ENCODE peak calls at places on chromosomes 4 and X, in nine cellular contexts. One of them, this sample, is unnamed.

GRCh38 chrX:126770179-126770578 is 49.4 kb upstream of the PRR32 start:
- DNase-seq in ascending aorta: no peak
- DNase-seq in heart right ventricle: no peak
- DNase-seq in A549: peak; percentile 27
- DNase-seq in mucosa of descending colon: no peak
- DNase-seq in GM12865: peak; percentile 0
- DNase-seq in AG09309: no peak
- DNase-seq in WTC11: no peak
- DNase-seq in H9: no peak
- DNase-seq in this sample: peak; percentile 17

GRCh38 chrX:46686003-46686645 is 72.8 kb downstream of the SLC9A7 start:
- DNase-seq in ascending aorta: peak; percentile 67
- DNase-seq in heart right ventricle: no peak
- DNase-seq in A549: peak; percentile 35
- DNase-seq in mucosa of descending colon: no peak
- DNase-seq in GM12865: peak; percentile 59
- DNase-seq in AG09309: no peak
- DNase-seq in WTC11: peak; percentile 22
- DNase-seq in H9: peak; percentile 32
- DNase-seq in this sample: peak; percentile 11

GRCh38 chr4:177442623-177443155 is 452 bp upstream of the AGA start:
- DNase-seq in ascending aorta: no peak
- DNase-seq in heart right ventricle: no peak
- DNase-seq in A549: peak; percentile 14
- DNase-seq in mucosa of descending colon: no peak
- DNase-seq in GM12865: peak; percentile 59
- DNase-seq in AG09309: no peak
- DNase-seq in WTC11: no peak
- DNase-seq in H9: no peak
- DNase-seq in this sample: peak; percentile 4

GRCh38 chr4:66095065-66095464 is 424.8 kb upstream of the EPHA5 start:
- DNase-seq in ascending aorta: no peak
- DNase-seq in heart right ventricle: no peak
- DNase-seq in A549: no peak
- DNase-seq in mucosa of descending colon: no peak
- DNase-seq in GM12865: no peak
- DNase-seq in AG09309: no peak
- DNase-seq in WTC11: no peak
- DNase-seq in H9: no peak
- DNase-seq in this sample: no peak

GRCh38 chr4:34920032-34920431 is 1324.3 kb downstream of the ARAP2 start:
- DNase-seq in ascending aorta: no peak
- DNase-seq in heart right ventricle: no peak
- DNase-seq in A549: no peak
- DNase-seq in mucosa of descending colon: no peak
- DNase-seq in GM12865: no peak
- DNase-seq in AG09309: no peak
- DNase-seq in WTC11: no peak
- DNase-seq in H9: no peak
- DNase-seq in this sample: no peak

GRCh38 chrX:39859991-39860861 is 237.5 kb downstream of the BCOR start:
- DNase-seq in ascending aorta: no peak
- DNase-seq in heart right ventricle: no peak
- DNase-seq in A549: peak; percentile 65
- DNase-seq in mucosa of descending colon: peak; percentile 28
- DNase-seq in GM12865: peak; percentile 90
- DNase-seq in AG09309: no peak
- DNase-seq in WTC11: peak; percentile 31
- DNase-seq in H9: peak; percentile 87
- DNase-seq in this sample: no peak

GRCh38 chrX:22171287-22172060 is 101.2 kb upstream of the CBLL2 start:
- DNase-seq in ascending aorta: no peak
- DNase-seq in heart right ventricle: no peak
- DNase-seq in A549: no peak
- DNase-seq in mucosa of descending colon: no peak
- DNase-seq in GM12865: no peak
- DNase-seq in AG09309: no peak
- DNase-seq in WTC11: no peak
- DNase-seq in H9: no peak
- DNase-seq in this sample: no peak

GRCh38 chr4:67915400-67915966 is 31.7 kb upstream of the TMPRSS11D start:
- DNase-seq in ascending aorta: no peak
- DNase-seq in heart right ventricle: no peak
- DNase-seq in A549: no peak
- DNase-seq in mucosa of descending colon: no peak
- DNase-seq in GM12865: no peak
- DNase-seq in AG09309: no peak
- DNase-seq in WTC11: no peak
- DNase-seq in H9: no peak
- DNase-seq in this sample: no peak

GRCh38 chr4:41644288-41644914 is 104.1 kb downstream of the PHOX2B start:
- DNase-seq in ascending aorta: peak; percentile 86
- DNase-seq in heart right ventricle: peak; percentile 82
- DNase-seq in A549: peak; percentile 31
- DNase-seq in mucosa of descending colon: peak; percentile 83
- DNase-seq in GM12865: peak; percentile 3
- DNase-seq in AG09309: no peak
- DNase-seq in WTC11: peak; percentile 94
- DNase-seq in H9: peak; percentile 93
- DNase-seq in this sample: peak; percentile 93

GRCh38 chrX:153353416-153353815 is 19.5 kb downstream of the ZNF275 start:
- DNase-seq in ascending aorta: no peak
- DNase-seq in heart right ventricle: no peak
- DNase-seq in A549: no peak
- DNase-seq in mucosa of descending colon: no peak
- DNase-seq in GM12865: no peak
- DNase-seq in AG09309: no peak
- DNase-seq in WTC11: peak; percentile 19
- DNase-seq in H9: peak; percentile 49
- DNase-seq in this sample: no peak

DNA sequence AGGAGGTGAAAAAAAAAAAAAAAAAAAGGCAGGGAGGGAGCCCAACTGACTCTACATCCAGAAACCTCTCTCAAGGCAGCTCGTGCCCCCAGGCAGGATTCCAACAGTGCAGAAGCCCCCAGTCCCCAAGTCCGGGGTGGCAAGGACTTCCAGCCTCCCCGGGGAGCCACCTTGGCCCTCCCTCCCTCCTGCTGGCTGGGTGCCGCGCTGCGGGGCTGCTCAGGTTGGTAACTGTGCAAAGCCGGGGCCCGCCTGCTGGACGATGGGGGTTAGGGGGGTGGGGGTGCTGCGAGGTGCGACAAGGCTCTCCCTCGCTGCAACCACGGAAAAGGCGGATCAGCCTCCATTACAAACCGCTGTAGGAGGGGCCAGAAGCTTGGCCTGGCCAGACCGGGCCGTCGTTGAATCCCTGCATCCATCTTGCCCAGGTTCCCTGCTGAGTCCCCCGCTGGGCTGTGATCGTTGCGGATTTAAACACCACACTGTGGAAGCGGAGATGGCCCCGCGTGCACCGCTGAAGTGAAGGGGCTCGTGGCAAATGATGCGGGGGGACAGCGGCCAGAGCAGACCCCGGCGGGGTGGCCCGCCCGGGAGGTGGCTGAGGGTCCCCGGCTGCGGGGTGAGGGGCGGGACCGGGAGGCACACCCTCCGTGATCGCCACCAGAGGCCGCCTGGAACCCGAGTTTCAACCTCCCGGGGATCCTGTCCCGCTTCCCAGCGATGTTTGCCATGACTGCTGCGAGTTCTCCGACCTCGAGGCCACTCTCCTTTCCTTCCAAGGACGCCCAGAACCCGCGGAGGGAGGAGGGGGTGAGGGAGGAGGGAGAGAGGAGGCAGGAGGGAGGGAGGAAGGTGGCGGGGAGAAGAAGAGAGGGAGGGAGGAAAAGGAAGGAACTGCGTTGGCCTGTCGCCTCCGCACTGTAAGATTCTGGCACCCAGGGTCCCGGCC is 58.0 kb upstream of the DDX3X start:
- DNase-seq in ascending aorta: peak; percentile 70
- DNase-seq in heart right ventricle: peak; percentile 66
- DNase-seq in A549: peak; percentile 81
- DNase-seq in mucosa of descending colon: peak; percentile 71
- DNase-seq in GM12865: peak; percentile 50
- DNase-seq in AG09309: no peak
- DNase-seq in WTC11: peak; percentile 54
- DNase-seq in H9: peak; percentile 69
- DNase-seq in this sample: peak; percentile 61
- TF ChIP-seq CTCF in ascending aorta: peak; percentile 9
- TF ChIP-seq CTCF in heart right ventricle: peak; percentile 11
- TF ChIP-seq CTCF in A549: peak; percentile 60
- TF ChIP-seq CTCF in mucosa of descending colon: no peak
- TF ChIP-seq CTCF in GM12865: peak; percentile 51
- TF ChIP-seq CTCF in AG09309: peak; percentile 57
- TF ChIP-seq CTCF in WTC11: no peak
- TF ChIP-seq CTCF in H9: peak; percentile 44
- TF ChIP-seq CTCF in this sample: no peak

DNA sequence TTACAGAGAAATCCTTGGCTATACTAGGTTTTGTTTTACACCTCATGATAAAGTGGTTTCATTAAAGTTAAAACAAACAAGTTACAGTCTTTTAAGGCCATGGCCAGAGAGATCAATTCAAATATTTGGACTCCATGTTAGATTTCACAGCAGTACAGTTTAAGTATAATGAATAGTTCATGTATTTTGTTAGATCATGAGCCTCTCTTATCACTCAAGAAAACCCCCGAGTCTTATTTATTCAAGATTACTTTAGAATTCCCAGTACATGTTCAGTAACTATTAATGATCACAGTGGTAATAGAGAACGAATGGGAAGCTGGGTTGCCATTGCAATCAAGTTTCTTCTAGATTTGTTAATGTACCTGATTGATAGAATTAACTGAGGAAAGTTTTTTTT is 15.2 kb downstream of the PDLIM5 start:
- DNase-seq in ascending aorta: no peak
- DNase-seq in heart right ventricle: no peak
- DNase-seq in A549: no peak
- DNase-seq in mucosa of descending colon: no peak
- DNase-seq in GM12865: no peak
- DNase-seq in AG09309: no peak
- DNase-seq in WTC11: no peak
- DNase-seq in H9: no peak
- DNase-seq in this sample: no peak
- TF ChIP-seq CTCF in ascending aorta: no peak
- TF ChIP-seq CTCF in heart right ventricle: no peak
- TF ChIP-seq CTCF in A549: no peak
- TF ChIP-seq CTCF in mucosa of descending colon: no peak
- TF ChIP-seq CTCF in GM12865: no peak
- TF ChIP-seq CTCF in AG09309: no peak
- TF ChIP-seq CTCF in WTC11: no peak
- TF ChIP-seq CTCF in H9: no peak
- TF ChIP-seq CTCF in this sample: no peak

DNA sequence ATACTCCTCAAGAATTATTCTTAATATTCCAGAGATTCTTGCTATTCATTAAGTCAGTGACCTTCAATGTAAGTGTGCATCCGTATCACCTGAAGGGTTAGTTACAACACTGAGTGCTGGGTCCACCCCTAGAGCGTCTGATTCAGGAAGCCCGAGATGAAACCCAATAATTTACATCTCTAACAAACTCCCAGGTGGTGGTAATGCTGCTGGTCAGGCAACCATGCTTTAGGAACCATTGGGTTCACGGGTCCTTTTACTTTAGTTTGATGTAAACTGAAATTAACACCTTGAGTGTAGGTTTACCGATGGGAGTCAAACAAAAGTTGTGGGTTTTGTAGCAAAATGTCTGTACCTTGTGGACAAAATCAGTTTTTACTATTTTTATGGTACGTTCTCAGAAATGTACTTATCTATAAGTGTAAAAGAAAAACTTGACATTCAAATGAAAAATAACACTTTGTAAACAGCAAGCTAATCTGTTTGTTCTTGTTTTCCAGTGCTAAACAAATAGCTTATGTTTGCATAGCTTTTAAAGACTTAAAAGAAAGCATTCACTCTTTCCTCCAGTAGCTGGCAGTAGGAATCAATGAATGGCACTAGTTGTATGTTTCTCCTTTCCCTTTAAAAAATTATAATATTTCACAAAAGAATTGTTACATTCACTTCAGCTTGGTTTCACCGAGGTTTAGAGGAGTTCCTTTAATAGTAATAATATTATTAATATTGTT is 32.7 kb downstream of the ACE2 start:
- DNase-seq in ascending aorta: no peak
- DNase-seq in heart right ventricle: no peak
- DNase-seq in A549: peak; percentile 9
- DNase-seq in mucosa of descending colon: no peak
- DNase-seq in GM12865: no peak
- DNase-seq in AG09309: no peak
- DNase-seq in WTC11: no peak
- DNase-seq in H9: no peak
- DNase-seq in this sample: no peak
- TF ChIP-seq CTCF in ascending aorta: no peak
- TF ChIP-seq CTCF in heart right ventricle: no peak
- TF ChIP-seq CTCF in A549: peak; percentile 41
- TF ChIP-seq CTCF in mucosa of descending colon: no peak
- TF ChIP-seq CTCF in GM12865: no peak
- TF ChIP-seq CTCF in AG09309: peak; percentile 38
- TF ChIP-seq CTCF in WTC11: no peak
- TF ChIP-seq CTCF in H9: peak; percentile 62
- TF ChIP-seq CTCF in this sample: no peak

GRCh38 chr4:128955751-128956150 is 137.6 kb downstream of the SCLT1 start:
- DNase-seq in ascending aorta: no peak
- DNase-seq in heart right ventricle: no peak
- DNase-seq in A549: no peak
- DNase-seq in mucosa of descending colon: no peak
- DNase-seq in GM12865: no peak
- DNase-seq in AG09309: no peak
- DNase-seq in WTC11: no peak
- DNase-seq in H9: no peak
- DNase-seq in this sample: peak; percentile 10

GRCh38 chr4:128957459-128957858 is 135.9 kb downstream of the SCLT1 start:
- DNase-seq in ascending aorta: no peak
- DNase-seq in heart right ventricle: no peak
- DNase-seq in A549: no peak
- DNase-seq in mucosa of descending colon: no peak
- DNase-seq in GM12865: no peak
- DNase-seq in AG09309: no peak
- DNase-seq in WTC11: no peak
- DNase-seq in H9: no peak
- DNase-seq in this sample: no peak

GRCh38 chr4:128954941-128955340 is 138.4 kb downstream of the SCLT1 start:
- DNase-seq in ascending aorta: no peak
- DNase-seq in heart right ventricle: no peak
- DNase-seq in A549: no peak
- DNase-seq in mucosa of descending colon: no peak
- DNase-seq in GM12865: no peak
- DNase-seq in AG09309: no peak
- DNase-seq in WTC11: no peak
- DNase-seq in H9: no peak
- DNase-seq in this sample: no peak

GRCh38 chr4:128961405-128961804 is 131.9 kb downstream of the SCLT1 start:
- DNase-seq in ascending aorta: no peak
- DNase-seq in heart right ventricle: no peak
- DNase-seq in A549: no peak
- DNase-seq in mucosa of descending colon: no peak
- DNase-seq in GM12865: no peak
- DNase-seq in AG09309: no peak
- DNase-seq in WTC11: no peak
- DNase-seq in H9: no peak
- DNase-seq in this sample: no peak

DNA sequence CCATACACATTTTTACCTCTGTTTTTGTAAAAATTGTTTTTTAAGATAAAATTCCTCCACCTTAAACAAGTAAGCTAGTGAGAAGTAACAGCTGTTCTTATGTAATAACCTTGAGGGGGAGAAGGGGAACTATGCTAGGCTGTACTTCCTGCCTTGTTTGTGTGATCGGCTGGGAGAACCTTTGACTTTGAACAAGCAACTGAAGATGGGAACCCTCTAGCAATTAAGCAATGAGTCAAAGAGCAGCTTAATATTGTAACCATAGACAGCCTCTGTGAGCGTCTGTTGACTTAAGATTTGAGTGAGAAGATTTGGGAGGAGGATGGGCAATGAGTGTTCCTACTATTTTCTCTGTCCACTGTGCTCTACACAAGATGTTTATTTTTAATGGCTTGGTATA is 135.1 kb downstream of the SCLT1 start:
- DNase-seq in ascending aorta: no peak
- DNase-seq in heart right ventricle: no peak
- DNase-seq in A549: no peak
- DNase-seq in mucosa of descending colon: no peak
- DNase-seq in GM12865: no peak
- DNase-seq in AG09309: no peak
- DNase-seq in WTC11: no peak
- DNase-seq in H9: no peak
- DNase-seq in this sample: no peak
- TF ChIP-seq CTCF in ascending aorta: no peak
- TF ChIP-seq CTCF in heart right ventricle: no peak
- TF ChIP-seq CTCF in A549: no peak
- TF ChIP-seq CTCF in mucosa of descending colon: no peak
- TF ChIP-seq CTCF in GM12865: no peak
- TF ChIP-seq CTCF in AG09309: no peak
- TF ChIP-seq CTCF in WTC11: no peak
- TF ChIP-seq CTCF in H9: no peak
- TF ChIP-seq CTCF in this sample: no peak